ENCODE peak calls at places on chromosomes 12 and 14, in four cellular contexts. M is H7; T is activated T-cell treated with anti-CD3 and anti-CD28 coated beads, Interleukin-2, amount 50 U/mL, for 4 hours; E is MV-4-11. S is an unnamed sample.

GRCh38 chr12:29722164-29722563 is 61.6 kb downstream of the TMTC1 start:
- DNase-seq in M (no peak), T (no peak), E (no peak), S (no peak)

GRCh38 chr14:51776102-51776894 is 84.1 kb upstream of the GNG2 start:
- DNase-seq in M (peak; percentile 91), T (no peak), E (peak; percentile 17), S (peak; percentile 89)

GRCh38 chr12:120252071-120252906 is 13.2 kb downstream of the PXN start:
- DNase-seq in M (no peak), T (peak; percentile 66), E (peak; percentile 69), S (no peak)

GRCh38 chr12:52018448-52019122 is 11.8 kb downstream of the TAMALIN start:
- DNase-seq in M (no peak), T (no peak), E (no peak), S (no peak)

GRCh38 chr14:32594766-32595165 is 265.7 kb downstream of the AKAP6 start:
- DNase-seq in M (no peak), T (no peak), E (no peak), S (no peak)

GRCh38 chr14:79583738-79584405 is 627.4 kb downstream of the DIO2 start:
- DNase-seq in M (no peak), T (no peak), E (no peak), S (no peak)

GRCh38 chr14:68546839-68547238 is 246.0 kb downstream of the ZFP36L1 start:
- DNase-seq in M (no peak), T (no peak), E (no peak), S (no peak)

GRCh38 chr12:131832393-131833231 is 4.4 kb downstream of the MMP17 start:
- DNase-seq in M (no peak), T (no peak), E (no peak), S (no peak)

GRCh38 chr12:13275366-13275765 is 78.8 kb downstream of the EMP1 start:
- DNase-seq in M (no peak), T (no peak), E (no peak), S (no peak)

GRCh38 chr12:57404966-57405640 is 25.7 kb downstream of the R3HDM2 start:
- DNase-seq in M (no peak), T (no peak), E (no peak), S (no peak)

GRCh38 chr12:131637986-131638385 is 72.9 kb upstream of the SFSWAP start:
- DNase-seq in M (peak; percentile 34), T (no peak), E (no peak), S (no peak)

GRCh38 chr12:4272014-4272975 is 1.3 kb upstream of the CCND2 start:
- DNase-seq in M (peak; percentile 92), T (peak; percentile 88), E (peak; percentile 82), S (peak; percentile 92)

GRCh38 chr12:13573698-13574321 is 377.3 kb downstream of the EMP1 start:
- DNase-seq in M (no peak), T (no peak), E (peak; percentile 13), S (no peak)

GRCh38 chr12:110846615-110847566 is at the start of gene CCDC63:
- DNase-seq in M (peak; percentile 89), T (peak; percentile 15), E (peak; percentile 51), S (peak; percentile 87)

GRCh38 chr14:41016213-41016612 is 590.5 kb upstream of the LRFN5 start:
- DNase-seq in M (no peak), T (no peak), E (no peak), S (no peak)

GRCh38 chr12:42426733-42427132 is 100.8 kb downstream of the PPHLN1 start:
- DNase-seq in M (peak; percentile 35), T (no peak), E (no peak), S (peak; percentile 55)

GRCh38 chr14:104091061-104091926 is 5.8 kb downstream of the ASPG start:
- DNase-seq in M (peak; percentile 44), T (no peak), E (no peak), S (no peak)

GRCh38 chr12:114658002-114658441 is 26.0 kb downstream of the TBX3 start:
- DNase-seq in M (no peak), T (no peak), E (no peak), S (no peak)

GRCh38 chr12:95721320-95721719 is 69.2 kb downstream of the NTN4 start:
- DNase-seq in M (no peak), T (no peak), E (no peak), S (no peak)

GRCh38 chr12:89566615-89567014 is 40.8 kb upstream of the POC1B start:
- DNase-seq in M (no peak), T (no peak), E (no peak), S (no peak)

GRCh38 chr14:22381751-22382150 is 207.3 kb downstream of the DAD1 start:
- DNase-seq in M (no peak), T (no peak), E (no peak), S (no peak)

GRCh38 chr12:6281081-6281809 is 29.2 kb upstream of the PLEKHG6 start:
- DNase-seq in M (peak; percentile 9), T (no peak), E (no peak), S (no peak)

GRCh38 chr14:58772814-58773620 is 135.3 kb downstream of the DACT1 start:
- DNase-seq in M (peak; percentile 36), T (no peak), E (no peak), S (peak; percentile 38)

GRCh38 chr12:101968770-101969169 is 91.4 kb downstream of the DRAM1 start:
- DNase-seq in M (no peak), T (no peak), E (no peak), S (no peak)

GRCh38 chr14:20440882-20441281 is 4.9 kb upstream of the KLHL33 start:
- DNase-seq in M (no peak), T (no peak), E (no peak), S (no peak)

GRCh38 chr14:94989946-94990345 is 167.4 kb downstream of the DICER1 start:
- DNase-seq in M (no peak), T (no peak), E (no peak), S (no peak)

GRCh38 chr12:60197589-60197988 is 601.8 kb downstream of the SLC16A7 start:
- DNase-seq in M (no peak), T (no peak), E (no peak), S (no peak)

GRCh38 chr14:68951800-68952540 is 27.1 kb downstream of the ACTN1 start:
- DNase-seq in M (no peak), T (no peak), E (no peak), S (no peak)

GRCh38 chr14:92728781-92729364 is 19.6 kb downstream of the LGMN start:
- DNase-seq in M (no peak), T (no peak), E (no peak), S (no peak)